ENCODE peak calls at places on chromosomes 4 and X, in nine cellular contexts. B, W, E, R, N, J, C, I and S are unnamed samples.

GRCh38 chr4:33518852-33519251 is 2725.5 kb downstream of the ARAP2 start:
- DNase-seq in B (no peak), W (no peak), E (no peak), R (no peak), N (no peak), J (no peak), C (no peak), I (no peak), S (no peak)

GRCh38 chrX:65668362-65669310 is 1.2 kb downstream of the MSN start:
- DNase-seq in B (peak), W (no peak), E (peak), R (peak), N (peak), J (peak), C (peak), I (peak), S (no peak)

GRCh38 chr4:181161669-181162068 is 1081.5 kb upstream of the TENM3 start:
- DNase-seq in B (no peak), W (no peak), E (no peak), R (no peak), N (no peak), J (no peak), C (no peak), I (peak), S (no peak)

GRCh38 chr4:8548731-8549351 is 31.4 kb upstream of the GPR78 start:
- DNase-seq in B (no peak), W (no peak), E (no peak), R (no peak), N (no peak), J (no peak), C (no peak), I (no peak), S (no peak)

GRCh38 chr4:163251204-163251603 is 81.2 kb downstream of the NPY1R start:
- DNase-seq in B (peak), W (no peak), E (no peak), R (no peak), N (no peak), J (no peak), C (no peak), I (peak), S (no peak)

GRCh38 chrX:47637546-47638195 is 7.9 kb upstream of the CFP start:
- DNase-seq in B (no peak), W (no peak), E (no peak), R (no peak), N (no peak), J (no peak), C (no peak), I (no peak), S (no peak)

GRCh38 chr4:172055498-172055897 is 242.3 kb downstream of the GALNTL6 start:
- DNase-seq in B (no peak), W (no peak), E (no peak), R (no peak), N (no peak), J (no peak), C (no peak), I (no peak), S (no peak)

GRCh38 chrX:40154229-40154852 is 56.6 kb upstream of the BCOR start:
- DNase-seq in B (peak), W (peak), E (peak), R (peak), N (peak), J (no peak), C (no peak), I (peak), S (peak)

GRCh38 chr4:170014359-170015008 is 11.7 kb downstream of the MFAP3L start:
- DNase-seq in B (no peak), W (no peak), E (no peak), R (no peak), N (no peak), J (no peak), C (no peak), I (peak), S (no peak)

GRCh38 chrX:110743679-110744340 is 51.8 kb downstream of the CHRDL1 start:
- DNase-seq in B (no peak), W (no peak), E (no peak), R (no peak), N (no peak), J (no peak), C (no peak), I (peak), S (no peak)

GRCh38 chr4:153645183-153645582 is 38.9 kb upstream of the TLR2 start:
- DNase-seq in B (peak), W (no peak), E (no peak), R (no peak), N (no peak), J (no peak), C (no peak), I (no peak), S (no peak)

GRCh38 chr4:178937130-178937529 is 1494.9 kb upstream of the AGA start:
- DNase-seq in B (no peak), W (no peak), E (no peak), R (no peak), N (no peak), J (no peak), C (no peak), I (no peak), S (no peak)

GRCh38 chr4:24440765-24441164 is 143.6 kb downstream of the DHX15 start:
- DNase-seq in B (no peak), W (no peak), E (no peak), R (no peak), N (no peak), J (no peak), C (no peak), I (no peak), S (no peak)

GRCh38 chr4:77028241-77028640 is 47.5 kb downstream of the CCNI start:
- DNase-seq in B (no peak), W (no peak), E (no peak), R (no peak), N (no peak), J (no peak), C (no peak), I (no peak), S (no peak)

GRCh38 chr4:87108142-87108546 is 112.3 kb downstream of the KLHL8 start:
- DNase-seq in B (peak), W (no peak), E (peak), R (no peak), N (no peak), J (peak), C (no peak), I (peak), S (no peak)

GRCh38 chrX:17689971-17690409 is 47.3 kb upstream of the SCML1 start:
- DNase-seq in B (peak), W (peak), E (no peak), R (peak), N (peak), J (peak), C (no peak), I (peak), S (peak)

GRCh38 chr4:149322203-149322602 is 493.4 kb downstream of the IQCM start:
- DNase-seq in B (peak), W (no peak), E (no peak), R (no peak), N (peak), J (no peak), C (no peak), I (no peak), S (no peak)

GRCh38 chr4:2862528-2862927 is 18.9 kb downstream of the ADD1 start:
- DNase-seq in B (no peak), W (no peak), E (peak), R (no peak), N (no peak), J (peak), C (no peak), I (peak), S (no peak)

GRCh38 chr4:244471-244870 is 60.8 kb downstream of the ZNF732 start:
- DNase-seq in B (peak), W (peak), E (no peak), R (peak), N (peak), J (peak), C (peak), I (peak), S (no peak)

GRCh38 chr4:168257663-168258235 is 60.8 kb downstream of the DDX60 start:
- DNase-seq in B (no peak), W (no peak), E (no peak), R (no peak), N (no peak), J (no peak), C (no peak), I (no peak), S (no peak)

GRCh38 chr4:76747613-76748012 is 150.3 kb downstream of the SOWAHB start:
- DNase-seq in B (no peak), W (no peak), E (no peak), R (no peak), N (no peak), J (peak), C (no peak), I (no peak), S (no peak)

GRCh38 chr4:55396305-55397023 is 707 bp downstream of the TMEM165 start:
- DNase-seq in B (peak), W (peak), E (no peak), R (peak), N (peak), J (peak), C (peak), I (peak), S (peak)

GRCh38 chr4:8451440-8452182 is 11.0 kb downstream of the TRMT44 start:
- DNase-seq in B (no peak), W (no peak), E (no peak), R (no peak), N (no peak), J (no peak), C (no peak), I (no peak), S (no peak)

GRCh38 chrX:119266364-119266995 is 30.4 kb downstream of the PGRMC1 start:
- DNase-seq in B (peak), W (peak), E (peak), R (peak), N (peak), J (peak), C (no peak), I (peak), S (no peak)

GRCh38 chr4:141339966-141340365 is 119.3 kb downstream of the ZNF330 start:
- DNase-seq in B (no peak), W (no peak), E (no peak), R (no peak), N (no peak), J (peak), C (no peak), I (peak), S (no peak)

GRCh38 chr4:149031399-149031798 is 589.2 kb upstream of the NR3C2 start:
- DNase-seq in B (no peak), W (no peak), E (no peak), R (no peak), N (peak), J (no peak), C (no peak), I (peak), S (no peak)

GRCh38 chrX:106481341-106481740 is 130.4 kb upstream of the RADX start:
- DNase-seq in B (peak), W (peak), E (no peak), R (peak), N (peak), J (peak), C (peak), I (peak), S (peak)

GRCh38 chr4:186820371-186820990 is 96.8 kb upstream of the FAT1 start:
- DNase-seq in B (peak), W (no peak), E (no peak), R (no peak), N (no peak), J (peak), C (no peak), I (peak), S (peak)

GRCh38 chr4:72592076-72592475 is 23.1 kb upstream of the ADAMTS3 start:
- DNase-seq in B (no peak), W (no peak), E (no peak), R (no peak), N (no peak), J (no peak), C (no peak), I (no peak), S (no peak)

GRCh38 chr4:87354168-87355102 is 31.8 kb upstream of the HSD17B13 start:
- DNase-seq in B (no peak), W (no peak), E (no peak), R (no peak), N (no peak), J (peak), C (no peak), I (peak), S (no peak)

GRCh38 chrX:110531873-110532272 is 173.2 kb downstream of the RTL9 start:
- DNase-seq in B (no peak), W (no peak), E (no peak), R (no peak), N (no peak), J (no peak), C (no peak), I (peak), S (no peak)

GRCh38 chrX:133399411-133399810 is 15.9 kb downstream of the GPC4 start:
- DNase-seq in B (no peak), W (no peak), E (no peak), R (no peak), N (no peak), J (no peak), C (no peak), I (no peak), S (no peak)